ENCODE peak calls at places on chromosomes 4 and X, in eight cellular contexts. One of them, this sample, is unnamed.

GRCh38 chr4:38154251-38154650 is 194.1 kb downstream of the PTTG2 start:
- DNase-seq in mammary epithelial cell: no peak
- DNase-seq in ovary: no peak
- DNase-seq in mesenchymal stem cell: no peak
- DNase-seq in hepatocyte: no peak
- DNase-seq in IMR-90: peak; percentile 47
- DNase-seq in MM.1S: no peak
- DNase-seq in ascending aorta: peak; percentile 49
- DNase-seq in this sample: no peak

GRCh38 chrX:42696551-42697129 is 81.3 kb downstream of the PPP1R2C start:
- DNase-seq in hepatocyte: no peak
- DNase-seq in MM.1S: no peak
- DNase-seq in ovary: no peak
- DNase-seq in mammary epithelial cell: no peak
- DNase-seq in ascending aorta: no peak
- DNase-seq in mesenchymal stem cell: no peak
- DNase-seq in IMR-90: no peak
- DNase-seq in this sample: no peak

GRCh38 chr4:48858130-48858529 is 27.2 kb downstream of the OCIAD1 start:
- DNase-seq in MM.1S: no peak
- DNase-seq in mammary epithelial cell: no peak
- DNase-seq in mesenchymal stem cell: peak; percentile 26
- DNase-seq in ovary: no peak
- DNase-seq in IMR-90: no peak
- DNase-seq in hepatocyte: no peak
- DNase-seq in ascending aorta: no peak
- DNase-seq in this sample: no peak

GRCh38 chr4:60588556-60588955 is 611.6 kb upstream of the ADGRL3 start:
- DNase-seq in ovary: no peak
- DNase-seq in mammary epithelial cell: peak; percentile 59
- DNase-seq in IMR-90: no peak
- DNase-seq in mesenchymal stem cell: no peak
- DNase-seq in MM.1S: no peak
- DNase-seq in ascending aorta: no peak
- DNase-seq in hepatocyte: no peak
- DNase-seq in this sample: peak; percentile 26

GRCh38 chr4:147599764-147600163 is 17.4 kb upstream of the TMEM184C start:
- DNase-seq in mammary epithelial cell: no peak
- DNase-seq in hepatocyte: no peak
- DNase-seq in IMR-90: peak; percentile 71
- DNase-seq in ovary: no peak
- DNase-seq in MM.1S: no peak
- DNase-seq in ascending aorta: no peak
- DNase-seq in mesenchymal stem cell: peak; percentile 28
- DNase-seq in this sample: peak; percentile 18

GRCh38 chrX:14676431-14676830 is 147.1 kb downstream of the GLRA2 start:
- DNase-seq in ascending aorta: no peak
- DNase-seq in ovary: no peak
- DNase-seq in MM.1S: no peak
- DNase-seq in mammary epithelial cell: no peak
- DNase-seq in mesenchymal stem cell: peak; percentile 51
- DNase-seq in hepatocyte: no peak
- DNase-seq in IMR-90: peak; percentile 10
- DNase-seq in this sample: no peak

GRCh38 chrX:137051978-137052640 is 18.3 kb upstream of the GPR101 start:
- DNase-seq in MM.1S: peak; percentile 82
- DNase-seq in ascending aorta: peak; percentile 72
- DNase-seq in mesenchymal stem cell: peak; percentile 33
- DNase-seq in IMR-90: peak; percentile 17
- DNase-seq in ovary: peak; percentile 78
- DNase-seq in mammary epithelial cell: peak; percentile 14
- DNase-seq in hepatocyte: peak; percentile 70
- DNase-seq in this sample: peak; percentile 57

GRCh38 chrX:2635366-2635765 is 55.7 kb upstream of the CD99 start:
- DNase-seq in IMR-90: no peak
- DNase-seq in MM.1S: no peak
- DNase-seq in hepatocyte: no peak
- DNase-seq in mesenchymal stem cell: no peak
- DNase-seq in mammary epithelial cell: no peak
- DNase-seq in ascending aorta: no peak
- DNase-seq in ovary: no peak
- DNase-seq in this sample: no peak

GRCh38 chrX:120564925-120565324 is 4.2 kb upstream of the CUL4B start:
- DNase-seq in ascending aorta: no peak
- DNase-seq in ovary: no peak
- DNase-seq in hepatocyte: no peak
- DNase-seq in IMR-90: no peak
- DNase-seq in mesenchymal stem cell: no peak
- DNase-seq in mammary epithelial cell: no peak
- DNase-seq in MM.1S: no peak
- DNase-seq in this sample: no peak

GRCh38 chrX:120568609-120569008 is 7.8 kb upstream of the CUL4B start:
- DNase-seq in ovary: no peak
- DNase-seq in hepatocyte: no peak
- DNase-seq in MM.1S: no peak
- DNase-seq in IMR-90: no peak
- DNase-seq in mammary epithelial cell: no peak
- DNase-seq in ascending aorta: no peak
- DNase-seq in mesenchymal stem cell: no peak
- DNase-seq in this sample: no peak

GRCh38 chrX:120568047-120568446 is 7.3 kb upstream of the CUL4B start:
- DNase-seq in ovary: no peak
- DNase-seq in mammary epithelial cell: peak; percentile 16
- DNase-seq in ascending aorta: no peak
- DNase-seq in mesenchymal stem cell: no peak
- DNase-seq in MM.1S: no peak
- DNase-seq in hepatocyte: no peak
- DNase-seq in IMR-90: no peak
- DNase-seq in this sample: peak; percentile 23

GRCh38 chrX:120566817-120567216 is 6.1 kb upstream of the CUL4B start:
- DNase-seq in IMR-90: no peak
- DNase-seq in MM.1S: no peak
- DNase-seq in ascending aorta: no peak
- DNase-seq in hepatocyte: no peak
- DNase-seq in mammary epithelial cell: no peak
- DNase-seq in ovary: no peak
- DNase-seq in mesenchymal stem cell: no peak
- DNase-seq in this sample: peak; percentile 37

GRCh38 chrX:120570201-120570600 is 9.4 kb upstream of the CUL4B start:
- DNase-seq in ascending aorta: no peak
- DNase-seq in hepatocyte: no peak
- DNase-seq in IMR-90: no peak
- DNase-seq in MM.1S: no peak
- DNase-seq in mesenchymal stem cell: no peak
- DNase-seq in mammary epithelial cell: no peak
- DNase-seq in ovary: no peak
- DNase-seq in this sample: no peak
- H3K4me1 ChIP-seq in ascending aorta: no peaks in the 10 kb centered on the region
- H3K4me1 ChIP-seq in hepatocyte: no peaks in the 10 kb centered on the region
- H3K4me1 ChIP-seq in IMR-90: no peaks in the 10 kb centered on the region
- H3K4me1 ChIP-seq in MM.1S: no peaks in the 10 kb centered on the region
- H3K4me1 ChIP-seq in mesenchymal stem cell: no peaks in the 10 kb centered on the region
- H3K4me1 ChIP-seq in mammary epithelial cell: no peaks in the 10 kb centered on the region
- H3K4me1 ChIP-seq in ovary: no peaks in the 10 kb centered on the region
- H3K4me1 ChIP-seq in this sample: no peaks in the 10 kb centered on the region

GRCh38 chr4:77240469-77241066 is 83.6 kb downstream of the CCNG2 start:
- DNase-seq in ascending aorta: peak; percentile 69
- DNase-seq in mesenchymal stem cell: peak; percentile 56
- DNase-seq in mammary epithelial cell: peak; percentile 28
- DNase-seq in IMR-90: peak; percentile 49
- DNase-seq in ovary: peak; percentile 39
- DNase-seq in hepatocyte: peak; percentile 84
- DNase-seq in MM.1S: peak; percentile 62
- DNase-seq in this sample: peak; percentile 38
- H3K4me1 ChIP-seq in ascending aorta: no peaks in the 10 kb centered on the region
- H3K4me1 ChIP-seq in mesenchymal stem cell: no peaks in the 10 kb centered on the region
- H3K4me1 ChIP-seq in mammary epithelial cell: no peaks in the 10 kb centered on the region
- H3K4me1 ChIP-seq in IMR-90: no peaks in the 10 kb centered on the region
- H3K4me1 ChIP-seq in ovary: no peaks in the 10 kb centered on the region
- H3K4me1 ChIP-seq in hepatocyte: no peaks in the 10 kb centered on the region
- H3K4me1 ChIP-seq in MM.1S: peaks cover 4% of the 10 kb centered on the region
- H3K4me1 ChIP-seq in this sample: no peaks in the 10 kb centered on the region

GRCh38 chr4:1503583-1504471 is 97.6 kb upstream of the NKX1-1 start:
- DNase-seq in MM.1S: no peak
- DNase-seq in hepatocyte: no peak
- DNase-seq in mammary epithelial cell: no peak
- DNase-seq in mesenchymal stem cell: no peak
- DNase-seq in IMR-90: no peak
- DNase-seq in ovary: peak; percentile 23
- DNase-seq in ascending aorta: peak; percentile 43
- DNase-seq in this sample: no peak

GRCh38 chr4:1502976-1503375 is 96.7 kb upstream of the NKX1-1 start:
- DNase-seq in ascending aorta: peak; percentile 45
- DNase-seq in hepatocyte: no peak
- DNase-seq in mammary epithelial cell: no peak
- DNase-seq in MM.1S: no peak
- DNase-seq in IMR-90: no peak
- DNase-seq in ovary: peak; percentile 30
- DNase-seq in mesenchymal stem cell: no peak
- DNase-seq in this sample: no peak

GRCh38 chr4:1506956-1507721 is 100.9 kb upstream of the NKX1-1 start:
- DNase-seq in hepatocyte: no peak
- DNase-seq in ascending aorta: peak; percentile 37
- DNase-seq in ovary: peak; percentile 3
- DNase-seq in mammary epithelial cell: no peak
- DNase-seq in mesenchymal stem cell: no peak
- DNase-seq in MM.1S: no peak
- DNase-seq in IMR-90: no peak
- DNase-seq in this sample: no peak

GRCh38 chr4:1505511-1506451 is 99.5 kb upstream of the NKX1-1 start:
- DNase-seq in mammary epithelial cell: no peak
- DNase-seq in hepatocyte: no peak
- DNase-seq in IMR-90: no peak
- DNase-seq in MM.1S: no peak
- DNase-seq in ovary: peak; percentile 13
- DNase-seq in ascending aorta: peak; percentile 45
- DNase-seq in mesenchymal stem cell: no peak
- DNase-seq in this sample: no peak

DNA sequence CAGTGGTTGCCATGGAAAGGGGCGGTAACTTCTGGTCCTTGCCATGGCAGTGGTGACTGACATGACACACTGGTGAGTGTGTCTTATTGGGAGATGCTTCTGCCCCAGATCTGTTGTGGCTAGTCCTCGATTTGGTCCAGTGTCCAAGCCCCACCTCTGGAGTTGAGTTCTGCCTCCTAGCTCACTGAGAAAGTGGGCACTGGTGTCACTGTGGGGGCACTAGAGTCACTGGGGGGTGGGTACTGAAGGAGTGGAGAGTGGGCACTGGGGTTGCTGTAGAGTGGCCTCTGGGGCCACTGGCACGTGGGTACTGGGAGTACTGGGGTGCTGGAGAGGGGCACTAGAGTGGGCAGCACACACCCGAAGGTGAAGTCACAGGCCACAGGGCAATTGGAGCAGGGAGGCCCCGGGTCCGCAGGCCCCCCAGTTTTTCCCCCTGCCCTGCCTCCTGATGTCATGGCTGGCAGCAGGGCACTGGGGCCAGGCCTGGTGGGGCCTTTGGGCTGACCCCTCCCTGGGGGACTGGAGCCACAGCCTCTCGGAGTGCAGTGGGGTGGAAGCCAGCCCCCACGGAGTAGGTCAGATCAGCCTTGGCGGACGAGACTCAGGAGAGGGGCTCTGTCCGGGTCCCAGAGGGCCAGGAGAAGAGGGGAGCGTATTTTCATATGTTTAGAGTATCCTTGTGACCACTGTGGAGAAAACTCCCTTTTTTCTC is 98.7 kb upstream of the NKX1-1 start:
- DNase-seq in mammary epithelial cell: no peak
- DNase-seq in hepatocyte: no peak
- DNase-seq in MM.1S: no peak
- DNase-seq in IMR-90: no peak
- DNase-seq in ascending aorta: peak; percentile 41
- DNase-seq in mesenchymal stem cell: no peak
- DNase-seq in ovary: peak; percentile 11
- DNase-seq in this sample: no peak
- H3K4me1 ChIP-seq in mammary epithelial cell: no peaks in the 10 kb centered on the region
- H3K4me1 ChIP-seq in hepatocyte: no peaks in the 10 kb centered on the region
- H3K4me1 ChIP-seq in MM.1S: no peaks in the 10 kb centered on the region
- H3K4me1 ChIP-seq in IMR-90: no peaks in the 10 kb centered on the region
- H3K4me1 ChIP-seq in ascending aorta: no peaks in the 10 kb centered on the region
- H3K4me1 ChIP-seq in mesenchymal stem cell: no peaks in the 10 kb centered on the region
- H3K4me1 ChIP-seq in ovary: no peaks in the 10 kb centered on the region
- H3K4me1 ChIP-seq in this sample: no peaks in the 10 kb centered on the region

GRCh38 chr4:158080354-158080753 is 92.5 kb downstream of the GASK1B start:
- DNase-seq in hepatocyte: no peak
- DNase-seq in IMR-90: no peak
- DNase-seq in ascending aorta: no peak
- DNase-seq in MM.1S: no peak
- DNase-seq in mammary epithelial cell: no peak
- DNase-seq in mesenchymal stem cell: no peak
- DNase-seq in ovary: no peak
- DNase-seq in this sample: no peak

GRCh38 chr4:158074851-158075250 is 98.0 kb downstream of the GASK1B start:
- DNase-seq in hepatocyte: no peak
- DNase-seq in mammary epithelial cell: no peak
- DNase-seq in mesenchymal stem cell: no peak
- DNase-seq in ascending aorta: no peak
- DNase-seq in IMR-90: no peak
- DNase-seq in ovary: no peak
- DNase-seq in MM.1S: no peak
- DNase-seq in this sample: peak; percentile 56

GRCh38 chr4:158079661-158080060 is 93.2 kb downstream of the GASK1B start:
- DNase-seq in MM.1S: no peak
- DNase-seq in mesenchymal stem cell: no peak
- DNase-seq in mammary epithelial cell: no peak
- DNase-seq in hepatocyte: no peak
- DNase-seq in ascending aorta: no peak
- DNase-seq in IMR-90: no peak
- DNase-seq in ovary: no peak
- DNase-seq in this sample: no peak

GRCh38 chr4:158071931-158072330 is 100.9 kb downstream of the GASK1B start:
- DNase-seq in mesenchymal stem cell: no peak
- DNase-seq in MM.1S: no peak
- DNase-seq in hepatocyte: no peak
- DNase-seq in ovary: no peak
- DNase-seq in mammary epithelial cell: no peak
- DNase-seq in IMR-90: no peak
- DNase-seq in ascending aorta: no peak
- DNase-seq in this sample: no peak

GRCh38 chr4:158077835-158078234 is 95.0 kb downstream of the GASK1B start:
- DNase-seq in ovary: no peak
- DNase-seq in hepatocyte: no peak
- DNase-seq in mammary epithelial cell: no peak
- DNase-seq in ascending aorta: no peak
- DNase-seq in IMR-90: no peak
- DNase-seq in MM.1S: no peak
- DNase-seq in mesenchymal stem cell: no peak
- DNase-seq in this sample: no peak
- H3K4me1 ChIP-seq in ovary: peaks cover 6% of the 10 kb centered on the region
- H3K4me1 ChIP-seq in hepatocyte: no peaks in the 10 kb centered on the region
- H3K4me1 ChIP-seq in mammary epithelial cell: no peaks in the 10 kb centered on the region
- H3K4me1 ChIP-seq in ascending aorta: peaks cover 4% of the 10 kb centered on the region
- H3K4me1 ChIP-seq in IMR-90: no peaks in the 10 kb centered on the region
- H3K4me1 ChIP-seq in MM.1S: no peaks in the 10 kb centered on the region
- H3K4me1 ChIP-seq in mesenchymal stem cell: no peaks in the 10 kb centered on the region
- H3K4me1 ChIP-seq in this sample: peaks cover 5% of the 10 kb centered on the region

GRCh38 chr4:127880764-127881564 is at the start of gene PLK4:
- DNase-seq in MM.1S: peak; percentile 98
- DNase-seq in ovary: peak; percentile 96
- DNase-seq in ascending aorta: peak; percentile 96
- DNase-seq in mesenchymal stem cell: peak; percentile 93
- DNase-seq in IMR-90: peak; percentile 93
- DNase-seq in mammary epithelial cell: peak; percentile 93
- DNase-seq in hepatocyte: peak; percentile 99
- DNase-seq in this sample: peak; percentile 97
- H3K4me1 ChIP-seq in MM.1S: peaks cover 6% of the 10 kb centered on the region
- H3K4me1 ChIP-seq in ovary: peaks cover 3% of the 10 kb centered on the region
- H3K4me1 ChIP-seq in ascending aorta: no peaks in the 10 kb centered on the region
- H3K4me1 ChIP-seq in mesenchymal stem cell: peaks cover 3% of the 10 kb centered on the region
- H3K4me1 ChIP-seq in IMR-90: no peaks in the 10 kb centered on the region
- H3K4me1 ChIP-seq in mammary epithelial cell: no peaks in the 10 kb centered on the region
- H3K4me1 ChIP-seq in hepatocyte: no peaks in the 10 kb centered on the region
- H3K4me1 ChIP-seq in this sample: peaks cover 3% of the 10 kb centered on the region

This sample was measured in trophoblast cell.